ENCODE peak calls at places on chromosomes 5 and 9, in ten cellular contexts. One of them, this sample, is unnamed. For H3K4me1, the result is how much of the 10 kb centered on the place peaks cover.

GRCh38 chr9:129556576-129557191 is 64.2 kb downstream of the C9orf50 start:
- DNase-seq in hepatocyte: no peak
- DNase-seq in endothelial cell of umbilical vein: no peak
- DNase-seq in MM.1S: no peak
- DNase-seq in SK-N-SH: no peak
- DNase-seq in neuronal stem cell: no peak
- DNase-seq in HCT116: no peak
- DNase-seq in keratinocyte: no peak
- DNase-seq in osteoblast: peak
- DNase-seq in mammary epithelial cell: no peak
- DNase-seq in this sample: no peak

GRCh38 chr5:8114597-8115266 is 245.8 kb downstream of the MTRR start:
- DNase-seq in hepatocyte: no peak
- DNase-seq in endothelial cell of umbilical vein: no peak
- DNase-seq in MM.1S: no peak
- DNase-seq in SK-N-SH: no peak
- DNase-seq in neuronal stem cell: no peak
- DNase-seq in HCT116: no peak
- DNase-seq in keratinocyte: no peak
- DNase-seq in osteoblast: no peak
- DNase-seq in mammary epithelial cell: no peak
- DNase-seq in this sample: peak

GRCh38 chr5:24714757-24715156 is 70.0 kb upstream of the CDH10 start:
- DNase-seq in hepatocyte: no peak
- DNase-seq in endothelial cell of umbilical vein: no peak
- DNase-seq in MM.1S: no peak
- DNase-seq in SK-N-SH: no peak
- DNase-seq in neuronal stem cell: no peak
- DNase-seq in HCT116: no peak
- DNase-seq in keratinocyte: no peak
- DNase-seq in osteoblast: no peak
- DNase-seq in mammary epithelial cell: no peak
- DNase-seq in this sample: no peak

GRCh38 chr9:101005248-101005647 is 23.3 kb upstream of the PLPPR1 start:
- DNase-seq in hepatocyte: no peak
- DNase-seq in endothelial cell of umbilical vein: no peak
- DNase-seq in MM.1S: no peak
- DNase-seq in SK-N-SH: no peak
- DNase-seq in neuronal stem cell: no peak
- DNase-seq in HCT116: no peak
- DNase-seq in keratinocyte: no peak
- DNase-seq in osteoblast: no peak
- DNase-seq in mammary epithelial cell: no peak
- DNase-seq in this sample: no peak

GRCh38 chr9:93058357-93059096 is at the start of gene SUSD3:
- DNase-seq in hepatocyte: peak
- DNase-seq in endothelial cell of umbilical vein: peak
- DNase-seq in MM.1S: peak
- DNase-seq in SK-N-SH: peak
- DNase-seq in neuronal stem cell: peak
- DNase-seq in HCT116: peak
- DNase-seq in keratinocyte: no peak
- DNase-seq in osteoblast: peak
- DNase-seq in mammary epithelial cell: no peak
- DNase-seq in this sample: peak

GRCh38 chr5:36599986-36600779 is 6.2 kb upstream of the SLC1A3 start:
- DNase-seq in hepatocyte: no peak
- DNase-seq in endothelial cell of umbilical vein: no peak
- DNase-seq in MM.1S: no peak
- DNase-seq in SK-N-SH: no peak
- DNase-seq in neuronal stem cell: no peak
- DNase-seq in HCT116: no peak
- DNase-seq in keratinocyte: no peak
- DNase-seq in osteoblast: peak
- DNase-seq in mammary epithelial cell: peak
- DNase-seq in this sample: no peak

GRCh38 chr9:113675475-113675941 is 200.6 kb upstream of the ZNF618 start:
- DNase-seq in hepatocyte: no peak
- DNase-seq in endothelial cell of umbilical vein: peak
- DNase-seq in MM.1S: no peak
- DNase-seq in SK-N-SH: no peak
- DNase-seq in neuronal stem cell: no peak
- DNase-seq in HCT116: no peak
- DNase-seq in keratinocyte: peak
- DNase-seq in osteoblast: peak
- DNase-seq in mammary epithelial cell: peak
- DNase-seq in this sample: no peak

GRCh38 chr5:5705010-5705409 is 282.5 kb downstream of the ICE1 start:
- DNase-seq in hepatocyte: no peak
- DNase-seq in endothelial cell of umbilical vein: no peak
- DNase-seq in MM.1S: no peak
- DNase-seq in SK-N-SH: no peak
- DNase-seq in neuronal stem cell: no peak
- DNase-seq in HCT116: no peak
- DNase-seq in keratinocyte: no peak
- DNase-seq in osteoblast: no peak
- DNase-seq in mammary epithelial cell: no peak
- DNase-seq in this sample: no peak

GRCh38 chr9:38254151-38254550 is 138.4 kb upstream of the ALDH1B1 start:
- DNase-seq in hepatocyte: no peak
- DNase-seq in endothelial cell of umbilical vein: no peak
- DNase-seq in MM.1S: no peak
- DNase-seq in SK-N-SH: no peak
- DNase-seq in neuronal stem cell: no peak
- DNase-seq in HCT116: no peak
- DNase-seq in keratinocyte: no peak
- DNase-seq in osteoblast: no peak
- DNase-seq in mammary epithelial cell: no peak
- DNase-seq in this sample: no peak

GRCh38 chr5:15014809-15015208 is 143.2 kb upstream of the ANKH start:
- DNase-seq in hepatocyte: peak
- DNase-seq in endothelial cell of umbilical vein: no peak
- DNase-seq in MM.1S: no peak
- DNase-seq in SK-N-SH: no peak
- DNase-seq in neuronal stem cell: no peak
- DNase-seq in HCT116: no peak
- DNase-seq in keratinocyte: no peak
- DNase-seq in osteoblast: no peak
- DNase-seq in mammary epithelial cell: no peak
- DNase-seq in this sample: no peak

GRCh38 chr5:170413897-170414296 is 24.7 kb upstream of the KCNMB1 start:
- DNase-seq in hepatocyte: no peak
- DNase-seq in endothelial cell of umbilical vein: no peak
- DNase-seq in MM.1S: no peak
- DNase-seq in SK-N-SH: no peak
- DNase-seq in neuronal stem cell: no peak
- DNase-seq in HCT116: no peak
- DNase-seq in keratinocyte: no peak
- DNase-seq in osteoblast: no peak
- DNase-seq in mammary epithelial cell: no peak
- DNase-seq in this sample: no peak

GRCh38 chr9:14441976-14442651 is 128.2 kb upstream of the NFIB start:
- DNase-seq in hepatocyte: peak
- DNase-seq in endothelial cell of umbilical vein: no peak
- DNase-seq in MM.1S: no peak
- DNase-seq in SK-N-SH: no peak
- DNase-seq in neuronal stem cell: no peak
- DNase-seq in HCT116: peak
- DNase-seq in keratinocyte: no peak
- DNase-seq in osteoblast: no peak
- DNase-seq in mammary epithelial cell: no peak
- DNase-seq in this sample: peak

GRCh38 chr9:32533816-32534215 is 7.8 kb upstream of the RIGI start:
- DNase-seq in hepatocyte: no peak
- DNase-seq in endothelial cell of umbilical vein: no peak
- DNase-seq in MM.1S: no peak
- DNase-seq in SK-N-SH: no peak
- DNase-seq in neuronal stem cell: no peak
- DNase-seq in HCT116: no peak
- DNase-seq in keratinocyte: no peak
- DNase-seq in osteoblast: no peak
- DNase-seq in mammary epithelial cell: no peak
- DNase-seq in this sample: no peak

GRCh38 chr9:13083366-13083765 is 196.1 kb downstream of the MPDZ start:
- DNase-seq in hepatocyte: no peak
- DNase-seq in endothelial cell of umbilical vein: no peak
- DNase-seq in MM.1S: no peak
- DNase-seq in SK-N-SH: no peak
- DNase-seq in neuronal stem cell: no peak
- DNase-seq in HCT116: no peak
- DNase-seq in keratinocyte: no peak
- DNase-seq in osteoblast: no peak
- DNase-seq in mammary epithelial cell: peak
- DNase-seq in this sample: no peak

GRCh38 chr9:13088734-13089427 is 190.6 kb downstream of the MPDZ start:
- DNase-seq in hepatocyte: peak
- DNase-seq in endothelial cell of umbilical vein: peak
- DNase-seq in MM.1S: no peak
- DNase-seq in SK-N-SH: peak
- DNase-seq in neuronal stem cell: peak
- DNase-seq in HCT116: peak
- DNase-seq in keratinocyte: no peak
- DNase-seq in osteoblast: peak
- DNase-seq in mammary epithelial cell: peak
- DNase-seq in this sample: peak

GRCh38 chr9:13089721-13090120 is 189.8 kb downstream of the MPDZ start:
- DNase-seq in hepatocyte: no peak
- DNase-seq in endothelial cell of umbilical vein: no peak
- DNase-seq in MM.1S: no peak
- DNase-seq in SK-N-SH: no peak
- DNase-seq in neuronal stem cell: no peak
- DNase-seq in HCT116: no peak
- DNase-seq in keratinocyte: no peak
- DNase-seq in osteoblast: peak
- DNase-seq in mammary epithelial cell: no peak
- DNase-seq in this sample: no peak

GRCh38 chr9:13082796-13083195 is 196.7 kb downstream of the MPDZ start:
- DNase-seq in hepatocyte: no peak
- DNase-seq in endothelial cell of umbilical vein: no peak
- DNase-seq in MM.1S: no peak
- DNase-seq in SK-N-SH: no peak
- DNase-seq in neuronal stem cell: no peak
- DNase-seq in HCT116: no peak
- DNase-seq in keratinocyte: no peak
- DNase-seq in osteoblast: no peak
- DNase-seq in mammary epithelial cell: peak
- DNase-seq in this sample: no peak

DNA sequence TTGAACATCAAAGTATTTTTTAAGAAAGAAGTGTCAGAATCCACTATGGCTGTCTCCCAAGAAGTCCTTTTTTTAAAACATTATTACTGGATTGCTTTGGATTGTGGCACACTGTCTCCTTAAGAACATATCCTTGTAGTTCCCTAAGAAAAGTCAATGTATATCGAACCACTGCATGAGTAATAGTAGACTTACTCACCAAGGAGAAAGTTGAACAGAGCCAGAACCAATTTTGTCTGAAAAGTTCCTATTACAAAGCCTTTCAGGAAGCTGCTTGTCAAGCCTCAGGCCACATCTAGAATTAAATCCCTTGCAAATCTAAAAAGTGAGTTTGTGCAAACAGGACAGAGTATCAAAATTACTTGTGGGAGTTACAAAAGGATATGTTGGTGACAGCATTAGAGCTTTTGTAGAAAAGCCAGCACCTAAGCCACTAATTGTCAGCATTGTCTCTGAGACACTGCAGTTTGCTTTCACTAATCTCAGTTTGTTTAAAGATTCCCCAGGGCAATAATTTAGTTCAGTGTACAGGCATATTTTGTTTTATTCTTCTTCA is 195.4 kb downstream of the MPDZ start:
- DNase-seq in hepatocyte: no peak
- DNase-seq in endothelial cell of umbilical vein: no peak
- DNase-seq in MM.1S: no peak
- DNase-seq in SK-N-SH: no peak
- DNase-seq in neuronal stem cell: no peak
- DNase-seq in HCT116: no peak
- DNase-seq in keratinocyte: peak
- DNase-seq in osteoblast: peak
- DNase-seq in mammary epithelial cell: peak
- DNase-seq in this sample: no peak
- H3K4me1 ChIP-seq in hepatocyte: under half
- H3K4me1 ChIP-seq in endothelial cell of umbilical vein: under half
- H3K4me1 ChIP-seq in MM.1S: under half
- H3K4me1 ChIP-seq in SK-N-SH: under half
- H3K4me1 ChIP-seq in neuronal stem cell: under half
- H3K4me1 ChIP-seq in HCT116: under half
- H3K4me1 ChIP-seq in keratinocyte: under half
- H3K4me1 ChIP-seq in osteoblast: under half
- H3K4me1 ChIP-seq in mammary epithelial cell: under half
- H3K4me1 ChIP-seq in this sample: under half

GRCh38 chr9:13274901-13275641 is 4.4 kb downstream of the MPDZ start:
- DNase-seq in hepatocyte: no peak
- DNase-seq in endothelial cell of umbilical vein: peak
- DNase-seq in MM.1S: no peak
- DNase-seq in SK-N-SH: peak
- DNase-seq in neuronal stem cell: no peak
- DNase-seq in HCT116: no peak
- DNase-seq in keratinocyte: no peak
- DNase-seq in osteoblast: peak
- DNase-seq in mammary epithelial cell: no peak
- DNase-seq in this sample: no peak
- H3K27ac ChIP-seq in hepatocyte: no peak
- H3K27ac ChIP-seq in endothelial cell of umbilical vein: peak
- H3K27ac ChIP-seq in MM.1S: no peak
- H3K27ac ChIP-seq in SK-N-SH: peak
- H3K27ac ChIP-seq in neuronal stem cell: no peak
- H3K27ac ChIP-seq in HCT116: no peak
- H3K27ac ChIP-seq in keratinocyte: no peak
- H3K27ac ChIP-seq in osteoblast: peak
- H3K27ac ChIP-seq in mammary epithelial cell: no peak
- H3K27ac ChIP-seq in this sample: no peak

DNA sequence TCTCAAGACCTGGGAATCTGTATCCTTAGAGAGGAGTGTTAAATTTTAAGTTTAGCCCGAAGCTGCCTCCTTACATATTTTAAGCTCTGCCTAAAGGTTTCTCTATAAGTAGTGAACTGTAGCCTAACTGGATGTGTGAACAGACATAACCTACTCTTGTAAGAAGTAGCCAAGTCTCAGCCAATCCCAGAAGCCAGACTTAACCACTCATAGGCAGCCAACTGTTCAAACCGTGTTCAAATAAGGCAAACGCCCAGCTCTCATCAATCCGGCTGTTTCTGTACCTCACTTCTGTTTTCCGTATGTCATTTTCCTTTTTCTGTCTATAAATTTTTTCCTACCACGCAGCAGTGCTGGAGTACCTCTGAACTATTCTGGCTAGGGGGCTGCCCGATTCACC is 58.7 kb upstream of the HRH2 start:
- DNase-seq in hepatocyte: no peak
- DNase-seq in endothelial cell of umbilical vein: no peak
- DNase-seq in MM.1S: no peak
- DNase-seq in SK-N-SH: no peak
- DNase-seq in neuronal stem cell: no peak
- DNase-seq in HCT116: no peak
- DNase-seq in keratinocyte: no peak
- DNase-seq in osteoblast: no peak
- DNase-seq in mammary epithelial cell: no peak
- DNase-seq in this sample: no peak
- H2AFZ ChIP-seq in hepatocyte: no peak
- H2AFZ ChIP-seq in endothelial cell of umbilical vein: no peak
- H2AFZ ChIP-seq in MM.1S: no peak
- H2AFZ ChIP-seq in SK-N-SH: no peak
- H2AFZ ChIP-seq in neuronal stem cell: no peak
- H2AFZ ChIP-seq in HCT116: no peak
- H2AFZ ChIP-seq in keratinocyte: no peak
- H2AFZ ChIP-seq in osteoblast: no peak
- H2AFZ ChIP-seq in mammary epithelial cell: no peak
- H2AFZ ChIP-seq in this sample: no peak

GRCh38 chr5:134437340-134438267 is 25.9 kb upstream of the CDKN2AIPNL start:
- DNase-seq in hepatocyte: no peak
- DNase-seq in endothelial cell of umbilical vein: no peak
- DNase-seq in MM.1S: no peak
- DNase-seq in SK-N-SH: no peak
- DNase-seq in neuronal stem cell: no peak
- DNase-seq in HCT116: no peak
- DNase-seq in keratinocyte: no peak
- DNase-seq in osteoblast: no peak
- DNase-seq in mammary epithelial cell: no peak
- DNase-seq in this sample: no peak
- H3K4me1 ChIP-seq in hepatocyte: under half
- H3K4me1 ChIP-seq in endothelial cell of umbilical vein: under half
- H3K4me1 ChIP-seq in MM.1S: under half
- H3K4me1 ChIP-seq in SK-N-SH: under half
- H3K4me1 ChIP-seq in neuronal stem cell: under half
- H3K4me1 ChIP-seq in HCT116: under half
- H3K4me1 ChIP-seq in keratinocyte: half or more
- H3K4me1 ChIP-seq in osteoblast: half or more
- H3K4me1 ChIP-seq in mammary epithelial cell: half or more
- H3K4me1 ChIP-seq in this sample: under half

This sample was measured in Karpas-422.